ENCODE peak calls at places on chromosome 19, in four cellular contexts. N is tibial artery, Y is hepatocyte, W is psoas muscle. F is an unnamed sample.
A peak's percentile ranks its signal among the peaks of the same experiment; 100 is the strongest.

GRCh38 chr19:31092189-31092753 is 257.0 kb downstream of the TSHZ3 start:
- DNase-seq in N (peak; percentile 20), Y (no peak), W (no peak), F (peak; percentile 34)

GRCh38 chr19:9939301-9939913 is 3.1 kb upstream of the OLFM2 start:
- DNase-seq in N (no peak), Y (no peak), W (no peak), F (no peak)

GRCh38 chr19:8036438-8037099 is 16.0 kb upstream of the CCL25 start:
- DNase-seq in N (no peak), Y (no peak), W (no peak), F (no peak)

GRCh38 chr19:4066176-4066606 is 508 bp downstream of the ZBTB7A start:
- DNase-seq in N (peak; percentile 53), Y (no peak), W (peak; percentile 81), F (peak; percentile 69)

GRCh38 chr19:4730740-4731171 is 7.1 kb upstream of the DPP9 start:
- DNase-seq in N (no peak), Y (no peak), W (no peak), F (no peak)

GRCh38 chr19:7605490-7606222 is 10.0 kb downstream of the CAMSAP3 start:
- DNase-seq in N (no peak), Y (no peak), W (no peak), F (no peak)

GRCh38 chr19:21202865-21203494 is 61.1 kb downstream of the ZNF431 start:
- DNase-seq in N (no peak), Y (peak; percentile 25), W (no peak), F (peak; percentile 24)

GRCh38 chr19:23758187-23759074 is at the start of gene ZNF681:
- DNase-seq in N (peak; percentile 90), Y (peak; percentile 94), W (peak; percentile 90), F (peak; percentile 93)

GRCh38 chr19:51127755-51128154 is 3.0 kb downstream of the SIGLEC9 start:
- DNase-seq in N (peak; percentile 49), Y (no peak), W (no peak), F (no peak)

GRCh38 chr19:46945668-46946067 is 74.0 kb upstream of the NPAS1 start:
- DNase-seq in N (peak; percentile 31), Y (no peak), W (no peak), F (no peak)

GRCh38 chr19:46944918-46945628 is 74.6 kb upstream of the NPAS1 start:
- DNase-seq in N (peak; percentile 76), Y (peak; percentile 78), W (peak; percentile 87), F (peak; percentile 75)

GRCh38 chr19:46946611-46947238 is 72.9 kb upstream of the NPAS1 start:
- DNase-seq in N (no peak), Y (no peak), W (no peak), F (no peak)

GRCh38 chr19:46944123-46944718 is 75.4 kb upstream of the NPAS1 start:
- DNase-seq in N (no peak), Y (no peak), W (no peak), F (no peak)

DNA sequence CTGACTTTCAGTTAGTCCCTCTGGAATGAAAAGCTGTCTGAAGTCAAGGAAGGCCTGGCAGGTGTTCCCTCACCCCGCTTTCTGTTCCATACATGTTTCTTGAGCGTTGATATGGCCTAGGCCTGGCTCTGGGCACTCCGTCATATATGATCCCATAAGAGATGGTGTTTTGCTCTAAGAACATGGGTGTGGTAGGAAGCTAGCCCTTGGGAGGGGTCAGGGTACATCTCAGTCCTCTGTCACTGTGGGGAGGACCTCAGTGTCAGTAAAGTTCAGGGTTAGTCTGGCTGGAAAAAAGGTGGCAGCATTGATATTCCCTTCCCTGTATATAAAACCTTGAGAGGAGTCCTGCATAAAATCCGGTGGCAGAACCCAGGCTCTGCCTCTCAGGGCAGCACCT is 73.5 kb upstream of the NPAS1 start:
- DNase-seq in N (no peak), Y (no peak), W (no peak), F (no peak)
- H3K36me3 ChIP-seq in N (no peaks in the 10 kb centered on the region), Y (no peaks in the 10 kb centered on the region), W (no peaks in the 10 kb centered on the region), F (no peaks in the 10 kb centered on the region)

GRCh38 chr19:35454663-35455062 is 6.6 kb downstream of the FFAR2 start:
- DNase-seq in N (no peak), Y (no peak), W (no peak), F (no peak)

GRCh38 chr19:35449347-35450043 is 1.4 kb downstream of the FFAR2 start:
- DNase-seq in N (no peak), Y (peak; percentile 66), W (no peak), F (no peak)

GRCh38 chr19:35455616-35456201 is 7.7 kb downstream of the FFAR2 start:
- DNase-seq in N (no peak), Y (no peak), W (no peak), F (no peak)

GRCh38 chr19:35447870-35448492 is at the start of gene FFAR2:
- DNase-seq in N (no peak), Y (no peak), W (no peak), F (no peak)

DNA sequence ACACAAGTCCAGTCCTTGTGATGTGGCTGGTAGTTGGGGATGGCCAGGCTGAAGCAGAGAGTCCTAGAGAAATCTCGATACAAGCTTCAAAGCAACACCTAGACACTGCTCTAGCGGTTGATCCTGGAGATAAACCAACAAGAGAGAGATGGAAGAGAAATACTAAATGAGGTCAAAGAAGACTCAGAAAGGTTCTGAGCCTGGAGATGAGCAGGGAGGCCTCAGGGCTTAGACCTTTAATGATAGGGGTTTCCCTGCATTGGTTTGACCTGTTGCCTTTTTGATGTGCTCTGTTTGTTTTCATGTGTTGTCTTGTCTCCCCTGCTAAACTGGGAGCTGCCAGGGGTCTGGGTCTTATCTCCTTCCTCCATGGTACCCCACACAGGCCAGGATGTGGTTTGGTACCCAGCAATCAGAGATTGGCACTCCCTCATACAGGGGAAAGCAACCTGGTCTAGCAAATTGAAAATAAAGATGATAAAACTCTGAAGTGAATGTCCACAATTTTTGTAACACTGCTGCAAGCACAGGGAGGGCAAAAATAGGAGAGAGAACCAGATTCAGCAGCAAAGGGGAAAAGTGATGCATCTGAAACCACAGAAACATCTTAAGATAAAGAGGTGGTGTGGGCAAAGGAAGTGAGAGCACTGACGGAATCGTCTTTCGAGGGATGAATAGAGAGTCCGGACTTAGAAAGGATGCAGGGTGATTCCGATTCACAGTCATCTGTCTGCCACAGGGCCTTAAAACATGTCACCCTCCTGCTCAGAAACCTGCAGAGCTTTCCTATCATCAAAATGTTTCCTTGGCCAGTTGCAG is 3.4 kb downstream of the FFAR2 start:
- DNase-seq in N (no peak), Y (no peak), W (no peak), F (no peak)
- H3K4me1 ChIP-seq in N (no peaks in the 10 kb centered on the region), Y (no peaks in the 10 kb centered on the region), W (no peaks in the 10 kb centered on the region), F (peaks cover 6% of the 10 kb centered on the region)

DNA sequence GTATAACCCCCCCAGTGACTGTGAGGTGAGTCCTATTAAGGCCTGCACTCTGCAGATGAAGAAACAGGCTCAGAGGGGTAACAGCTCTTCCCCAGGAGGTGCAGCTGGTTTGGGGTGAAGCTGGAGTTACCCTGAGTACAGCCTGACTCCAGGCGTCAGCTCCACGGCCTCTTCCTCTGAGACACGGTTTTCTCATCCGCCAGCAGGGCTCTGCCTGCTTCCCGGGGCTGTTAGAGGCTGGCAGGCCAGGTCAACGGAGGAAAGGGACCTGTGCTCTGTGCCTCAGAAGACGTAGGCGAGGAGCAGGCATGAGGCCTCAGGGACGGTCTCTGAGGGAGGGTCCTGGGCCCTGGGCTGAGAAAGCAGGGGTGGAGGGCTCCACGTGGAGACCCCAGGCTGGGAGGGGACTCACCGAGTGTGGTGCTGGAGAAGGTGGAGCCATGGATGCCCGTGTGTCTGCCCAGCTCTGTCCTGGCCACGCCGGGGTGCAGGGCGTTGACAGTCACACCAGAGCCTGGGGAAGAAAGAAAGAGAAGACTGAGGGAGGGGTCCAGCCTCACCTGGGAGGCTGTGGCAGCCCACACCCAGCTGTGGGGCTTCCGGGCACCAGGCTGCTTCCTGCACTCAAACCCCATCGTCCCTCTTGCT is 9.0 kb upstream of the GP6 start:
- DNase-seq in N (no peak), Y (no peak), W (no peak), F (no peak)
- H3K36me3 ChIP-seq in N (peaks cover 92% of the 10 kb centered on the region), Y (no peaks in the 10 kb centered on the region), W (peaks cover 89% of the 10 kb centered on the region), F (peaks cover 89% of the 10 kb centered on the region)

GRCh38 chr19:1266818-1267440 is 2.2 kb upstream of the CIRBP start:
- DNase-seq in N (peak; percentile 50), Y (peak; percentile 87), W (peak; percentile 87), F (peak; percentile 72)

GRCh38 chr19:1269478-1270167 is 491 bp downstream of the CIRBP start:
- DNase-seq in N (peak; percentile 86), Y (peak; percentile 94), W (peak; percentile 96), F (peak; percentile 89)

GRCh38 chr19:1267441-1268391 is 1.4 kb upstream of the CIRBP start:
- DNase-seq in N (peak; percentile 31), Y (no peak), W (peak; percentile 72), F (no peak)

GRCh38 chr19:1269065-1269477 is at the start of gene CIRBP:
- DNase-seq in N (peak; percentile 100), Y (peak; percentile 100), W (peak; percentile 100), F (peak; percentile 100)

DNA sequence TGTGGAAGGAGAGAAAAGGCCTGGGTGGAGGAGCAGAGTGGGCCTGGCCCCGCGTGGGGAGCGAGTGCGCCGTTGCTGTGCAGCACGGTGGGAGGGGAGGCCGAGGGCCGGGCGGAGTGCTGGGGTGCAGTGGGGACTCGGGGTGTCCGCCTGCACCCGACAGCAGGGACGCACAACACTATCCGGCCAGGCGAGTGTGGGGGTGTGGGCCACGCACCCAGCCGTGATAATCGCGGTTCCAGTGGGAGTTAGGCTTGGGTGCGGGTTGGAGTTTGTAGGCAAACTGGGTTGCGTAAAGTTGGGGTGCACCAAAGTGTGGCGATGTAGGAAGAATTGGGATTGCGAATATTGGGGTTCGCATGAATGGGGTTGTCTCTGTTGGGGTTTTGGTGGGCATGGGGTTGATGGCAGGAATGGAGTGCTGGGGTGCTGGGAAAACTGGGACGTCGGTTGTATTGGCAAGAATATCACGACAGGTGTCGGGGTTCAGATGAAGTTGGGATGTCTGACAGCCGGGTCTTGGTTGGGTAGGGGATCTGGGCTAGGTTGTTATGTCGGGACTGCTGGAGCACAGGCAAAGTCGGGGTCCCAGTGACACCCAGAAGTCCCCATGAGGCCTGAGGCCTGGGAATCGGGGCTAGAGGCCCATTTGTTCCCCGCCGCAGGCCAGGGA is 604 bp upstream of the CIRBP start:
- DNase-seq in N (no peak), Y (no peak), W (peak; percentile 72), F (peak; percentile 41)
- H3K4me1 ChIP-seq in N (peaks cover 76% of the 10 kb centered on the region), Y (peaks cover 53% of the 10 kb centered on the region), W (peaks cover 61% of the 10 kb centered on the region), F (peaks cover 79% of the 10 kb centered on the region)

GRCh38 chr19:17565611-17566010 is 10.2 kb downstream of the COLGALT1 start:
- DNase-seq in N (no peak), Y (no peak), W (no peak), F (no peak)
- H3K36me3 ChIP-seq in N (peaks cover 93% of the 10 kb centered on the region), Y (no peaks in the 10 kb centered on the region), W (peaks cover 89% of the 10 kb centered on the region), F (peaks cover 37% of the 10 kb centered on the region)

GRCh38 chr19:18282788-18283141 is 1.3 kb upstream of the JUND start:
- DNase-seq in N (no peak), Y (peak; percentile 74), W (no peak), F (no peak)

GRCh38 chr19:18283338-18283737 is 1.9 kb upstream of the JUND start:
- DNase-seq in N (no peak), Y (no peak), W (no peak), F (no peak)

GRCh38 chr19:18286973-18287635 is 5.7 kb upstream of the JUND start:
- DNase-seq in N (no peak), Y (no peak), W (no peak), F (no peak)

GRCh38 chr19:18282021-18282787 is 782 bp upstream of the JUND start:
- DNase-seq in N (no peak), Y (no peak), W (no peak), F (peak; percentile 50)

GRCh38 chr19:18284710-18285430 is 3.4 kb upstream of the JUND start:
- DNase-seq in N (no peak), Y (no peak), W (no peak), F (no peak)
- H3K4me1 ChIP-seq in N (peaks cover 40% of the 10 kb centered on the region), Y (peaks cover 34% of the 10 kb centered on the region), W (peaks cover 12% of the 10 kb centered on the region), F (peaks cover 22% of the 10 kb centered on the region)